ENCODE peak calls at places on chromosome 1, in six cellular contexts. One of them, this sample, is unnamed.

GRCh38 chr1:164855930-164856329 is 296.9 kb downstream of the PBX1 start:
- DNase-seq in astrocyte: no peak
- DNase-seq in astrocyte of the cerebellum: no peak
- DNase-seq in endothelial cell: no peak
- DNase-seq in GM12865: no peak
- DNase-seq in globus pallidus: no peak
- DNase-seq in this sample: no peak

GRCh38 chr1:77489910-77490309 is 192.5 kb downstream of the ZZZ3 start:
- DNase-seq in astrocyte: peak
- DNase-seq in astrocyte of the cerebellum: peak
- DNase-seq in endothelial cell: no peak
- DNase-seq in GM12865: no peak
- DNase-seq in globus pallidus: no peak
- DNase-seq in this sample: no peak

GRCh38 chr1:161771973-161772372 is 5.9 kb downstream of the ATF6 start:
- DNase-seq in astrocyte: no peak
- DNase-seq in astrocyte of the cerebellum: no peak
- DNase-seq in endothelial cell: no peak
- DNase-seq in GM12865: no peak
- DNase-seq in globus pallidus: no peak
- DNase-seq in this sample: no peak

GRCh38 chr1:56107278-56107643 is 472.1 kb downstream of the PLPP3 start:
- DNase-seq in astrocyte: no peak
- DNase-seq in astrocyte of the cerebellum: no peak
- DNase-seq in endothelial cell: no peak
- DNase-seq in GM12865: no peak
- DNase-seq in globus pallidus: no peak
- DNase-seq in this sample: no peak

GRCh38 chr1:221841291-221841982 is 99.5 kb upstream of the DUSP10 start:
- DNase-seq in astrocyte: no peak
- DNase-seq in astrocyte of the cerebellum: no peak
- DNase-seq in endothelial cell: no peak
- DNase-seq in GM12865: no peak
- DNase-seq in globus pallidus: no peak
- DNase-seq in this sample: peak

GRCh38 chr1:15489052-15489736 is 13.3 kb downstream of the CELA2B start:
- DNase-seq in astrocyte: no peak
- DNase-seq in astrocyte of the cerebellum: no peak
- DNase-seq in endothelial cell: no peak
- DNase-seq in GM12865: no peak
- DNase-seq in globus pallidus: peak
- DNase-seq in this sample: no peak

GRCh38 chr1:31789259-31790065 is 25.3 kb upstream of the ADGRB2 start:
- DNase-seq in astrocyte: peak
- DNase-seq in astrocyte of the cerebellum: peak
- DNase-seq in endothelial cell: peak
- DNase-seq in GM12865: peak
- DNase-seq in globus pallidus: peak
- DNase-seq in this sample: peak

GRCh38 chr1:75338974-75339483 is 204.8 kb downstream of the LHX8 start:
- DNase-seq in astrocyte: peak
- DNase-seq in astrocyte of the cerebellum: no peak
- DNase-seq in endothelial cell: no peak
- DNase-seq in GM12865: peak
- DNase-seq in globus pallidus: no peak
- DNase-seq in this sample: no peak

GRCh38 chr1:226104671-226105121 is 42.2 kb downstream of the H3-3A start:
- DNase-seq in astrocyte: no peak
- DNase-seq in astrocyte of the cerebellum: no peak
- DNase-seq in endothelial cell: no peak
- DNase-seq in GM12865: no peak
- DNase-seq in globus pallidus: no peak
- DNase-seq in this sample: no peak

GRCh38 chr1:15501208-15502032 is 22.6 kb downstream of the CASP9 start:
- DNase-seq in astrocyte: peak
- DNase-seq in astrocyte of the cerebellum: peak
- DNase-seq in endothelial cell: peak
- DNase-seq in GM12865: peak
- DNase-seq in globus pallidus: no peak
- DNase-seq in this sample: peak

GRCh38 chr1:45787905-45788304 is 15.5 kb upstream of the MAST2 start:
- DNase-seq in astrocyte: no peak
- DNase-seq in astrocyte of the cerebellum: no peak
- DNase-seq in endothelial cell: no peak
- DNase-seq in GM12865: no peak
- DNase-seq in globus pallidus: peak
- DNase-seq in this sample: peak

GRCh38 chr1:93716974-93717373 is 35.3 kb upstream of the BCAR3 start:
- DNase-seq in astrocyte: no peak
- DNase-seq in astrocyte of the cerebellum: no peak
- DNase-seq in endothelial cell: no peak
- DNase-seq in GM12865: peak
- DNase-seq in globus pallidus: no peak
- DNase-seq in this sample: peak

This sample was measured in NB4.